ENCODE peak calls at places on chromosome 5, in five cellular contexts. Q, P, B, D and K are unnamed samples.

GRCh38 chr5:60700347-60700815 is 415 bp upstream of the DEPDC1B start:
- DNase-seq in D (no peak), B (no peak), P (no peak), Q (peak; percentile 11), K (no peak)

GRCh38 chr5:3715048-3715447 is 119.4 kb downstream of the IRX1 start:
- DNase-seq in P (no peak), Q (no peak), B (no peak), D (no peak), K (no peak)

GRCh38 chr5:74412064-74412463 is 228.5 kb downstream of the ENC1 start:
- DNase-seq in D (no peak), B (no peak), Q (no peak), P (no peak), K (no peak)

GRCh38 chr5:1255081-1255561 is 29.9 kb downstream of the SLC6A18 start:
- DNase-seq in D (no peak), Q (no peak), B (no peak), P (peak; percentile 32), K (no peak)

GRCh38 chr5:155539958-155540595 is 526.5 kb downstream of the KIF4B start:
- DNase-seq in D (no peak), P (no peak), Q (no peak), B (no peak), K (no peak)

GRCh38 chr5:10352404-10353240 is 873 bp upstream of the MARCHF6 start:
- DNase-seq in D (no peak), Q (no peak), B (no peak), P (no peak), K (no peak)

GRCh38 chr5:51495672-51496071 is 112.4 kb downstream of the ISL1 start:
- DNase-seq in P (no peak), B (peak; percentile 86), D (no peak), Q (peak; percentile 1), K (peak; percentile 88)

GRCh38 chr5:164335837-164336236 is 830.4 kb downstream of the MAT2B start:
- DNase-seq in Q (peak; percentile 14), D (no peak), P (no peak), B (peak; percentile 95), K (peak; percentile 43)

GRCh38 chr5:107812570-107813141 is 141.9 kb upstream of the EFNA5 start:
- DNase-seq in B (no peak), D (no peak), P (no peak), Q (peak; percentile 71), K (no peak)

GRCh38 chr5:15260347-15261278 is 239.4 kb upstream of the FBXL7 start:
- DNase-seq in P (no peak), Q (peak; percentile 44), D (no peak), B (no peak), K (no peak)

GRCh38 chr5:180869587-180869986 is 8.5 kb upstream of the ZFP62 start:
- DNase-seq in P (no peak), Q (no peak), B (no peak), D (no peak), K (no peak)

GRCh38 chr5:75640395-75640794 is 29.1 kb downstream of the ANKDD1B start:
- DNase-seq in Q (peak; percentile 91), P (no peak), D (peak; percentile 42), B (peak; percentile 88), K (peak; percentile 42)

GRCh38 chr5:173866249-173867172 is 21.6 kb upstream of the CPEB4 start:
- DNase-seq in B (no peak), Q (no peak), P (peak; percentile 44), D (no peak), K (no peak)

GRCh38 chr5:180803181-180804128 is 849 bp upstream of the MGAT1 start:
- DNase-seq in Q (peak; percentile 61), P (peak; percentile 87), D (no peak), B (peak; percentile 80), K (no peak)

GRCh38 chr5:13115476-13115875 is 829.0 kb downstream of the DNAH5 start:
- DNase-seq in P (no peak), Q (no peak), D (no peak), B (peak; percentile 59), K (no peak)

GRCh38 chr5:149212203-149212951 is 59.3 kb upstream of the AFAP1L1 start:
- DNase-seq in D (peak; percentile 91), B (peak; percentile 73), Q (peak; percentile 97), P (no peak), K (no peak)

GRCh38 chr5:65895891-65896290 is 30.5 kb upstream of the ERBIN start:
- DNase-seq in Q (no peak), B (no peak), D (no peak), P (no peak), K (no peak)

DNA sequence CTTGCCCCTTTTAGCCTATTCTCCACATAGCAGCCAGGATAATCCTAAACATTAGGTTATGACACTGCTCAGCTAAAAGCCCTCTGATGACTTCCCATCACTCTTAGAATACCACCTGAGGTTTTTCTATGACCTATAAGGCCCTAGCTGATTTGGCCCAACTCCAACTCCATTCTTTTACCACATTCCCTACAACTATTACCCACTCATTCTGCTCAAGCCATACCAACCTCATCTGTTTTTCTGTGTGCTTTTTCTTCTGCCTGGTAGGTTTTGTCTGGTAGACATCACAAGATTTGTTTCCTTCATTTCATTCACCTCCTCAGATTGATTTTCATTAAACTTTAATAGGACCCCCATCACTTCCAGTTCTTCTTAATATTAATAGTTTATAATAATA is 12.5 kb upstream of the FCHO2 start:
- DNase-seq in Q (no peak), B (no peak), P (no peak), D (no peak), K (no peak)
- TF ChIP-seq CTCF in Q (no peak), B (no peak), P (no peak), D (no peak), K (no peak)

DNA sequence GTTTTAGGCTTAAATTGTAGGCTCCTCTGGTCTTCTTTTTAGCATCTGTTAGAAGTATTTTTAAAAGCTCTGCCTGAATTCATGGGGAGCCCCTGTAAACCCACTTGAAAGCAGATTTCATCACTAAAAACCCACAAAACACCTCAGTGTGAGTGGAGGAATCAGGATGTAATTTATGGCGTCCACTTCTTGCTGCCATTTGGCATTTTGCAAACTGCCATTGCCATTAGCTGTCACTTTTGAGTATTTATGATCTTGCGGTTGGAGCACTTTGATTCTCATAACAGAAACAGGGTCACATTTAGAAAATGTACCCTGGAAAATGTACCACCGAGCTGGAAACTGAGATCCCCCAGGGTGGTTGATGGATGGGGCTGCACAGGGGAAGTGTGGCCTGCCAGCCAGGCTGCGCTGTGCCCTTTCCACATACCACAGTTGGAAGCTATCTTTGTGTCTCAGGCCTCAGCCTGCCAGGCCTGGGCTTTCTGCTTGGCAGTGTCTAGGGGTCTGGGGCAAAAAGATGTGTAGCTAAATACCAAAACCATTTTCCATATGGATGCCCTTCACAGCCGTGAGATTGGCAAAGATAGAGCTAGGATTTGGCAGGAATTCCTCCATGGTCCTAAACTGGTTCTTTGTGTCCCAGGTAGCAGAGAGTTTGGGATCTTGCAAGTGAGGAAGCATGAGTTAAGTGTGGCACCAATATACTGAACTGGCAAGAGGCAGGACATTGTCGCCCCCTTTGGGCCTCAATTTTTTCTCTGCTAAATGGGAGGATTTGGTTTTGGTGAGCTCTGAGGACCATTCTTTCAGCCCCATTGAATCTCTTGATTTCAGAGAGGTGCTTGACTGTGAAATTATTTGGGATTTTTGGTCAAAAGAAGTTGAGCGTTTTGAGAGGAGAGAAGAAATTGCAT is 46.2 kb downstream of the GALNT10 start:
- DNase-seq in P (no peak), B (no peak), Q (no peak), D (no peak), K (no peak)
- TF ChIP-seq CTCF in P (no peak), B (no peak), Q (no peak), D (no peak), K (no peak)

GRCh38 chr5:172758836-172759149 is 12.2 kb downstream of the DUSP1 start:
- DNase-seq in Q (no peak), B (no peak), P (no peak), D (no peak), K (no peak)

GRCh38 chr5:172756764-172757393 is 14.1 kb downstream of the DUSP1 start:
- DNase-seq in D (no peak), B (no peak), Q (no peak), P (no peak), K (no peak)

GRCh38 chr5:172757394-172758010 is 13.5 kb downstream of the DUSP1 start:
- DNase-seq in Q (no peak), B (no peak), P (no peak), D (no peak), K (no peak)

GRCh38 chr5:172760136-172760535 is 10.9 kb downstream of the DUSP1 start:
- DNase-seq in B (no peak), D (no peak), Q (no peak), P (no peak), K (no peak)

GRCh38 chr5:172758077-172758835 is 12.7 kb downstream of the DUSP1 start:
- DNase-seq in B (peak; percentile 87), P (no peak), Q (peak; percentile 91), D (peak; percentile 89), K (no peak)
- TF ChIP-seq CTCF in B (no peak), P (no peak), Q (peak; percentile 24), D (no peak), K (no peak)

GRCh38 chr5:150710165-150710564 is 9.3 kb upstream of the RBM22 start:
- DNase-seq in P (no peak), D (no peak), B (peak; percentile 11), Q (peak; percentile 8), K (no peak)
- TF ChIP-seq CTCF in P (no peak), D (peak; percentile 16), B (peak; percentile 17), Q (peak; percentile 44), K (peak; percentile 16)

GRCh38 chr5:110343616-110344015 is 382.9 kb downstream of the TMEM232 start:
- DNase-seq in Q (no peak), B (no peak), D (no peak), P (no peak), K (no peak)
- TF ChIP-seq CTCF in Q (no peak), B (no peak), D (no peak), P (no peak), K (no peak)

DNA sequence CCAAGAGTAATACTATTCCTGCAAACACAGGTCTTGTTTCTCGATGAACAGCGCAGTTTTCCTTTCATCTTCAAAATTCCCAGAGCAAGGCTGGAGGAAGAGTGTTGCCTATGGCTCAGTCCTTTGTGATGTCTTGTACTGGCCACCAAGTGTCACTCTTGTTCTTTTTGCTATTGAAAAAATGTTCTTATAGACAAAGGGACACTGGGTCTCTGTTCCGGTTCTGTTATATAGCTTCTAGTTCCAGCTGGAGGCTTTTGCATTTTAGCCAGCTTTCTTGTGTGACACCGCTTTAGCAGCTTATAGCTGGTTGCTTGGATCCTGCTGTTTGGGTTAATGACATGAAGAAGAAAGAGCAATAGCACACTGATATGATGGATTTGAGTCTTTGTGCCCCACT is 343.7 kb upstream of the KCNN2 start:
- DNase-seq in Q (no peak), D (no peak), P (no peak), B (no peak), K (no peak)
- TF ChIP-seq CTCF in Q (no peak), D (no peak), P (no peak), B (no peak), K (no peak)

GRCh38 chr5:137201876-137202275 is 297.2 kb downstream of the SPOCK1 start:
- DNase-seq in Q (peak; percentile 92), P (no peak), D (peak; percentile 60), B (peak; percentile 83), K (no peak)
- TF ChIP-seq CTCF in Q (peak; percentile 52), P (no peak), D (peak; percentile 38), B (peak; percentile 47), K (peak; percentile 32)